ENCODE peak calls at places on chromosomes 7 and 10, in four cellular contexts. N, F, Q and H are unnamed samples.

GRCh38 chr7:128387663-128388485 is 21.9 kb downstream of the IMPDH1 start:
- DNase-seq in N (peak), F (peak), Q (peak), H (peak)

GRCh38 chr10:60200012-60200681 is 189.5 kb downstream of the ANK3 start:
- DNase-seq in N (no peak), F (no peak), Q (no peak), H (no peak)

GRCh38 chr7:82599910-82600309 is 156.3 kb upstream of the CACNA2D1 start:
- DNase-seq in N (no peak), F (no peak), Q (no peak), H (no peak)

GRCh38 chr7:30562498-30562897 is 32.2 kb upstream of the GARS1 start:
- DNase-seq in N (no peak), F (no peak), Q (no peak), H (no peak)

GRCh38 chr7:25804154-25804553 is 347.8 kb upstream of the NFE2L3 start:
- DNase-seq in N (no peak), F (no peak), Q (no peak), H (no peak)

GRCh38 chr10:9096288-9096687 is 1041.8 kb downstream of the GATA3 start:
- DNase-seq in N (no peak), F (no peak), Q (no peak), H (no peak)

GRCh38 chr10:45429790-45430189 is 55.8 kb downstream of the ALOX5 start:
- DNase-seq in N (no peak), F (no peak), Q (no peak), H (no peak)

GRCh38 chr10:73991846-73992245 is 6.1 kb upstream of the VCL start:
- DNase-seq in N (peak), F (no peak), Q (no peak), H (peak)

GRCh38 chr7:70679666-70680065 is 452.3 kb upstream of the GALNT17 start:
- DNase-seq in N (no peak), F (no peak), Q (no peak), H (no peak)

GRCh38 chr7:78232806-78233205 is 434.2 kb downstream of the PHTF2 start:
- DNase-seq in N (no peak), F (no peak), Q (no peak), H (no peak)

GRCh38 chr10:129442866-129443265 is 24.2 kb upstream of the MGMT start:
- DNase-seq in N (no peak), F (no peak), Q (no peak), H (no peak)

GRCh38 chr10:132855889-132856288 is 69.9 kb upstream of the NKX6-2 start:
- DNase-seq in N (peak), F (no peak), Q (no peak), H (peak)

GRCh38 chr10:86632009-86632800 is 22.1 kb upstream of the OPN4 start:
- DNase-seq in N (peak), F (no peak), Q (no peak), H (no peak)

GRCh38 chr7:90613088-90613498 is 17.0 kb downstream of the CDK14 start:
- DNase-seq in N (no peak), F (no peak), Q (no peak), H (no peak)

GRCh38 chr7:87000344-87000743 is 59.1 kb downstream of the ELAPOR2 start:
- DNase-seq in N (no peak), F (no peak), Q (no peak), H (no peak)

GRCh38 chr7:143512488-143513340 is 35.0 kb downstream of the TAS2R41 start:
- DNase-seq in N (no peak), F (no peak), Q (no peak), H (no peak)

GRCh38 chr7:39733881-39734571 is 110.7 kb downstream of the RALA start:
- DNase-seq in N (no peak), F (no peak), Q (no peak), H (no peak)

GRCh38 chr7:56091591-56091990 is 1.2 kb downstream of the PHKG1 start:
- DNase-seq in N (peak), F (no peak), Q (no peak), H (no peak)

GRCh38 chr7:52184006-52184703 is 851.3 kb upstream of the POM121L12 start:
- DNase-seq in N (no peak), F (no peak), Q (no peak), H (no peak)

GRCh38 chr10:48335788-48336187 is 29.3 kb downstream of the MAPK8 start:
- DNase-seq in N (no peak), F (no peak), Q (no peak), H (no peak)

GRCh38 chr10:86795353-86795752 is 38.9 kb downstream of the BMPR1A start:
- DNase-seq in N (no peak), F (peak), Q (no peak), H (no peak)

GRCh38 chr10:44993922-44994751 is 6.6 kb upstream of the ZNF22 start:
- DNase-seq in N (no peak), F (no peak), Q (no peak), H (no peak)

GRCh38 chr10:97573021-97573420 is 442 bp downstream of the ANKRD2 start:
- DNase-seq in N (no peak), F (no peak), Q (no peak), H (peak)

GRCh38 chr7:26100940-26101339 is 51.1 kb upstream of the NFE2L3 start:
- DNase-seq in N (no peak), F (no peak), Q (no peak), H (no peak)

GRCh38 chr7:56287429-56288138 is 171.4 kb upstream of the NUPR2 start:
- DNase-seq in N (peak), F (no peak), Q (no peak), H (peak)

GRCh38 chr7:94336009-94336408 is 58.7 kb upstream of the COL1A2 start:
- DNase-seq in N (no peak), F (no peak), Q (no peak), H (no peak)

GRCh38 chr10:92757066-92757716 is 67.4 kb downstream of the HHEX start:
- DNase-seq in N (peak), F (peak), Q (peak), H (peak)

GRCh38 chr10:35735412-35735811 is 93.3 kb upstream of the FZD8 start:
- DNase-seq in N (no peak), F (no peak), Q (no peak), H (no peak)

GRCh38 chr10:55233505-55233904 is 432.5 kb upstream of the PCDH15 start:
- DNase-seq in N (no peak), F (no peak), Q (no peak), H (no peak)

GRCh38 chr10:24034571-24034970 is 174.4 kb upstream of the KIAA1217 start:
- DNase-seq in N (peak), F (no peak), Q (no peak), H (no peak)

GRCh38 chr7:102285541-102286236 is 979 bp upstream of the SH2B2 start:
- DNase-seq in N (no peak), F (no peak), Q (peak), H (no peak)

GRCh38 chr10:3398825-3399646 is 226.5 kb upstream of the PITRM1 start:
- DNase-seq in N (peak), F (no peak), Q (no peak), H (peak)

GRCh38 chr7:1920266-1920681 is 250.2 kb downstream of the ELFN1 start:
- DNase-seq in N (no peak), F (no peak), Q (no peak), H (peak)

GRCh38 chr7:98285132-98286092 is 3.9 kb downstream of the BRI3 start:
- DNase-seq in N (no peak), F (no peak), Q (no peak), H (no peak)

GRCh38 chr7:98284335-98285036 is 3.0 kb downstream of the BRI3 start:
- DNase-seq in N (peak), F (no peak), Q (peak), H (peak)

GRCh38 chr7:98287486-98287959 is 6.0 kb downstream of the BRI3 start:
- DNase-seq in N (no peak), F (no peak), Q (no peak), H (no peak)

GRCh38 chr7:98286701-98287485 is 5.4 kb downstream of the BRI3 start:
- DNase-seq in N (no peak), F (no peak), Q (no peak), H (no peak)

DNA sequence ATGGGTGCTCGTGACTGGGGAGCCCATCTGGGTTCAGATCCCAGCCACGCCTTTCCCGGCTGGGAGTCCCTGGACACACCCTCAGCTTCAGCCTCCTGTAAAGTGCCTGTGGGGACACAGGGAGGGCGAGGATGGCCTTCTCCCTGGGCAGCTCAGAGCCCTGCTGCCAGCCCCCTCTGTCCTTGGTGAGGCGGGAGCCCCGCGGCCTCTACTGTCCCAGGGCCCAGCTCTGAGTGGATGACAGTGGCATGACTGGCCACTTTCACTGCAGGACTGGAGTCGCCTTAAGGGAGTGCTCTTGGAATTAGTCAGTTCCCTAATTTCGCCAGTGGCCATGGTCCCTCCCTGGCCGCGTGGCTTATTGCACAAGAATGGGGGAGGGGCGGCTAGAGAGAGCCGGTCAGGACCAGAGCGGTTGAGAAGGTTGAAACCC is 4.6 kb downstream of the BRI3 start:
- DNase-seq in N (peak), F (no peak), Q (peak), H (peak)
- TF ChIP-seq POLR2A in N (no peak), F (no peak), Q (no peak), H (no peak)

DNA sequence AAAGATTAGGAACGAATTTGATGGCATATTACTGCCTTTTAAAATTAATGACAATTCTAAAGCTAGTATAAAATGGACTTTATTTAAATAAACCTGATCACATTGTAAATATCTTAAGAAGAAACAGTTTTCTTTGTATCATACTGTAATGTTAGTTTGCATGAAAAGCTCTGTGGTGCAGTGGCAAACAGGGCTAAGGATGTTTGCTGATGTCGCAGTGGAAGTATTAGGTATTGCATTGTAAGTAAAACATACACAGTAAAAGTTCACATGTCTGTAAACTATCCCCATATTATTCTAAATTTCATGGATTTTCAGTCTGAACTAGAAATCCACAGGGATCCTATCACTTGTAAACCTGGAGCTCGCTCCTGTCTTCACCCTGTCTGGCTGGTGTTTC is 252.6 kb upstream of the ZNF32 start:
- DNase-seq in N (no peak), F (peak), Q (no peak), H (no peak)
- TF ChIP-seq CTCF in N (no peak), F (no peak), Q (no peak), H (no peak)

GRCh38 chr10:110389250-110389649 is 84.5 kb upstream of the SMNDC1 start:
- DNase-seq in N (no peak), F (no peak), Q (no peak), H (no peak)
- TF ChIP-seq POLR2A in N (no peak), F (no peak), Q (no peak), H (no peak)

GRCh38 chr10:72330059-72330426 is 24.7 kb downstream of the DNAJB12 start:
- DNase-seq in N (no peak), F (no peak), Q (no peak), H (no peak)

GRCh38 chr10:72332423-72333110 is 22.2 kb downstream of the DNAJB12 start:
- DNase-seq in N (no peak), F (no peak), Q (no peak), H (no peak)

GRCh38 chr10:72333111-72334012 is 21.4 kb downstream of the DNAJB12 start:
- DNase-seq in N (no peak), F (no peak), Q (no peak), H (peak)

GRCh38 chr10:72329290-72330058 is 25.2 kb downstream of the DNAJB12 start:
- DNase-seq in N (no peak), F (no peak), Q (no peak), H (peak)

DNA sequence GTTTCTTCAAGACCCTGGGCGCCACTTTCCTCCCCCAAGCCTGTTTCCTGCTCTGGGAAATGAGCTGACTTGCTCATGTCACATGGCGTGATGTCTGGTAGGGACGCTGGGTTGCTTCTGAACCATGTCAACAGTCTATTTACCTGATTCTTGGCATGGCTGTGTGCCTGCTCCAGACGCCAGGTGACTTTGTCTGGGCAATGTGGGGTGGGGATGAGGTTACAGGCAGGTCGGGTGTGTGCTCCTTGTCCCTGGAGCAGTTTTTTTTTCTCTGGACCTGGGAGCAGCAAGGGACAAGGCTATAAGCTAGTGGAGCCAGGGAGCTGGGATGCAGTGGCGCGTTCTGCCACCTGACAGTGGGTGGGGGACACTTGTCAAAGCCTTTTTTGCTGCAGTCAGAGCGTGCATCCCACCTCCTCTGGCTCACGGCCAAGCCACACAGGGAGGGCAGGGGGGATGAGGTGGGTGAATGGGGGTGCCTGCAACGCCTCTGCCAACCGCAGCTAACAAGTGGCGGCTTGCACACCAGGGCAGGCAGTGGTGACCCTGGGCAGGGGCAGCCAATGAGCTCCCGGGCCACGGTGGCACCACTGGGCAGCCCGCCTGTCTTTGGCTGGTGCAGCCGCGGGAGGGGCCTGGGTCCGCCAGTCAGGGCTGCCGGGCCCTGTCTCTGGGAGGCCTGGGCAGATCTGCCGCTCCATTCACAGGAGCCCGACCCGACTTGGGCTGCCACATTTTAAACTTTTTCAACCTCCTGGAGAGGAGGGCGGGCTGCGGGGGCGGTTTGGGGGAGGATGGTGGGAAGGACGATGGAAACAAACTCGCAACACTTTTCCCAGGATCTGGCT is 22.9 kb downstream of the DNAJB12 start:
- DNase-seq in N (peak), F (no peak), Q (peak), H (peak)
- TF ChIP-seq CTCF in N (peak), F (no peak), Q (no peak), H (peak)

DNA sequence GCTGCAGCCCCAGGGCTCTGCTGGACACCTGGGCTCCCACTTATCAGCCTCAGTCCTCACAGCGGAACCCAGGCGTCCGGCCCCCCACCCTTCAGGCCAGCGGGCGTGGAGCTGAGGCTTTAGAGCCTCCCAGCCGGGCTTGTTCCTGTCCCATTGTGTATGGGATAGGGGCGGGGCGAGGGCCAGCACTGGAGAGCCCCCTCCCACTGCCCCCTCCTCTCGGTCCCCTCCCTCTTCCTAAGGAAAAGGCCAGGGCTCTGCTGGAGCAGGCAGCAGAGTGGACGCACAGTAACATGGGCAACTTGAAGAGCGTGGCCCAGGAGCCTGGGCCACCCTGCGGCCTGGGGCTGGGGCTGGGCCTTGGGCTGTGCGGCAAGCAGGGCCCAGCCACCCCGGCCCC is 2.7 kb downstream of the NOS3 start:
- DNase-seq in N (peak), F (no peak), Q (peak), H (peak)
- TF ChIP-seq POLR2A in N (no peak), F (no peak), Q (no peak), H (no peak)

GRCh38 chr10:125160856-125161569 is 650 bp upstream of the CTBP2 start:
- DNase-seq in N (peak), F (peak), Q (peak), H (peak)
- TF ChIP-seq CTCF in N (no peak), F (no peak), Q (no peak), H (peak)

DNA sequence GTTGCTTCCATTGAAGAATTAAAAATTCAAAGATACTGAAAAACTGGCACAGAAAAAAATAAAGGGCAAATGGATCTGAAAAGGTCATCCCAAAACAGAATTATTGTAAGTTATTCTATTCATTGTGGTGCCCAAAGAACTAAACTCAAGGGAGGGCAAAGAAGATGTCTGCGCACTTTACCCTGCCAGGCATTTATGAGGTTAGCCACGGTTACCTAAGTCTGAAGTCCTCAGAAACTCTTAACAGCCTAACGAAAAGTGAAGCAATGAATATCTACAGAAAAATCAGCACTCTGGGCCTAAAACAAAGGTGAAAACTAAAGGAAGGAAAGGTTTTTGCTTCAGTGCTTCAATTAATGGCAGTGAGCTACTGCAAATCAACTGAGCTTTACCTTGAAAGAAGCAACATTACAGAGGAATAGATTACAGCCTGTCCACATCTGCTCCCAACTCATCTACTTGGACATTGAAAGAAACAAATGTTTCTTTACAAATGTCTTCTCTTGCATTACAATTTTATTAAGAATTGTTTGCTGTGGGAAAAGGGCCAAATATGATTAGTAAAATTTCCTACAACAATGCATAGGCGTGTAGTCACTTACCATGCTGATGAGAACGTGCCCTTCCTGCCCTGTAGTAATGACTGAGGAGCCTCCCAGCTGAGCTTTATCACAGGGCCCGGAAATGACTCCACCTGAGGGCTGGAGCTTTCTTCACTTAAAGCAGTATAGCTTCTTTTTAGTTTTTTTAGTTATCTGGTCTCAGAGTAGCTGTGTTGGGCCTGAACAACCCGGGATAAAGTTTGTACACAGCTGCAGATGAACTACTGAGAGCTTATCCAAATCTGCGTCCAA is at the start of gene TUBAL3:
- DNase-seq in N (peak), F (no peak), Q (no peak), H (no peak)
- TF ChIP-seq POLR2A in N (no peak), F (no peak), Q (no peak), H (no peak)

GRCh38 chr7:75880242-75880641 is 1.4 kb downstream of the RHBDD2 start:
- DNase-seq in N (no peak), F (no peak), Q (no peak), H (no peak)

GRCh38 chr7:75878769-75879596 is at the start of gene RHBDD2:
- DNase-seq in N (peak), F (peak), Q (peak), H (peak)

GRCh38 chr7:75884401-75884800 is 5.6 kb downstream of the RHBDD2 start:
- DNase-seq in N (no peak), F (no peak), Q (no peak), H (no peak)

GRCh38 chr7:75879771-75880184 is 944 bp downstream of the RHBDD2 start:
- DNase-seq in N (no peak), F (no peak), Q (no peak), H (no peak)

DNA sequence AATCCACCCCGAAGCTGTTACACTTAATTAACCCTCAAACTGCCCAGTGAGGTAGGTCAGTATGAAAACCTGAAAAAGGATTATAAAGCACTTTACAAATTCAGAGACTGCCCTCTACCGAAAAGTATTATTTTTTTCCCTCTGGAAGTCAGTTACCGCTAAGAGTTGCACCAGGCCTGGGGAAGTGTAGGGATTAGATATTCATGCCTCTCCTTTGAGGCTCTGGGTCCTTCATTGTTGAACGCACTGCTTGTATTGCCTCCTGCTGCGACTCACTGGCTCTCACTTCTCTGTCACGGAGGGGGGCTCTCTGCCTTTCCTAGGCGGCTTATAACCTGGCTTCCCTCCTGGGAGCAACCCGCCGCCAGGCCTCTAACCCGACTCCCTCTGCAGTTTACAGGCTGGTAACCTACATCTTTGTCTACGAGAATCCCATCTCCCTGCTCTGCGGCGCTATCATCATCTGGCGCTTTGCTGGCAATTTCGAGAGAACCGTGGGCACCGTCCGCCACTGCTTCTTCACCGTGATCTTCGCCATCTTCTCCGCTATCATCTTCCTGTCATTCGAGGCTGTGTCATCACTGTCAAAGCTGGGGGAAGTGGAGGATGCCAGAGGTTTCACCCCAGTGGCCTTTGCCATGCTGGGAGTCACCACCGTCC is 2.7 kb downstream of the RHBDD2 start:
- DNase-seq in N (no peak), F (no peak), Q (no peak), H (no peak)
- TF ChIP-seq CTCF in N (no peak), F (no peak), Q (no peak), H (no peak)